ENCODE peak calls at places on chromosomes 12 and 14, in six cellular contexts. H, X, Y, W, I and V are unnamed samples.

GRCh38 chr14:89740241-89740640 is 214.3 kb downstream of the EFCAB11 start:
- DNase-seq in H (no peak), X (no peak), Y (no peak), W (no peak), I (no peak), V (no peak)

GRCh38 chr12:69500631-69501030 is 30.4 kb downstream of the FRS2 start:
- DNase-seq in H (no peak), X (no peak), Y (no peak), W (no peak), I (no peak), V (no peak)

GRCh38 chr12:43982544-43982943 is 146.7 kb downstream of the TMEM117 start:
- DNase-seq in H (no peak), X (no peak), Y (no peak), W (no peak), I (no peak), V (no peak)

GRCh38 chr12:17030338-17030737 is 424.4 kb upstream of the LMO3 start:
- DNase-seq in H (no peak), X (no peak), Y (no peak), W (no peak), I (no peak), V (no peak)

GRCh38 chr12:75781532-75782046 is 250.0 kb downstream of the PHLDA1 start:
- DNase-seq in H (no peak), X (peak; percentile 32), Y (no peak), W (no peak), I (no peak), V (no peak)

GRCh38 chr12:71125949-71126348 is 31.9 kb downstream of the TSPAN8 start:
- DNase-seq in H (no peak), X (no peak), Y (no peak), W (no peak), I (no peak), V (no peak)

GRCh38 chr14:100144996-100145646 is 14.3 kb downstream of the DEGS2 start:
- DNase-seq in H (peak; percentile 82), X (no peak), Y (no peak), W (no peak), I (no peak), V (no peak)

GRCh38 chr12:67457799-67458680 is 188.9 kb downstream of the CAND1 start:
- DNase-seq in H (no peak), X (no peak), Y (no peak), W (no peak), I (no peak), V (no peak)

GRCh38 chr14:79967453-79967852 is 243.9 kb downstream of the DIO2 start:
- DNase-seq in H (no peak), X (no peak), Y (no peak), W (no peak), I (no peak), V (no peak)

GRCh38 chr12:86349196-86349595 is 93.0 kb upstream of the MGAT4C start:
- DNase-seq in H (no peak), X (no peak), Y (peak; percentile 1), W (no peak), I (no peak), V (no peak)

GRCh38 chr12:124509676-124510300 is 57.6 kb downstream of the NCOR2 start:
- DNase-seq in H (peak; percentile 86), X (peak; percentile 61), Y (peak; percentile 79), W (no peak), I (no peak), V (peak; percentile 56)

GRCh38 chr14:26835949-26836570 is 238.2 kb upstream of the NOVA1 start:
- DNase-seq in H (no peak), X (no peak), Y (no peak), W (no peak), I (no peak), V (no peak)

GRCh38 chr14:71050227-71050823 is 143.1 kb downstream of the PCNX1 start:
- DNase-seq in H (no peak), X (peak; percentile 10), Y (peak; percentile 4), W (no peak), I (no peak), V (no peak)

GRCh38 chr12:48771588-48772112 is 17.2 kb downstream of the ADCY6 start:
- DNase-seq in H (no peak), X (no peak), Y (no peak), W (no peak), I (no peak), V (no peak)

GRCh38 chr12:65113621-65114035 is 7.5 kb downstream of the WIF1 start:
- DNase-seq in H (peak; percentile 89), X (no peak), Y (no peak), W (no peak), I (no peak), V (no peak)

GRCh38 chr12:3418609-3419469 is 72.2 kb upstream of the PRMT8 start:
- DNase-seq in H (no peak), X (no peak), Y (no peak), W (no peak), I (no peak), V (no peak)

DNA sequence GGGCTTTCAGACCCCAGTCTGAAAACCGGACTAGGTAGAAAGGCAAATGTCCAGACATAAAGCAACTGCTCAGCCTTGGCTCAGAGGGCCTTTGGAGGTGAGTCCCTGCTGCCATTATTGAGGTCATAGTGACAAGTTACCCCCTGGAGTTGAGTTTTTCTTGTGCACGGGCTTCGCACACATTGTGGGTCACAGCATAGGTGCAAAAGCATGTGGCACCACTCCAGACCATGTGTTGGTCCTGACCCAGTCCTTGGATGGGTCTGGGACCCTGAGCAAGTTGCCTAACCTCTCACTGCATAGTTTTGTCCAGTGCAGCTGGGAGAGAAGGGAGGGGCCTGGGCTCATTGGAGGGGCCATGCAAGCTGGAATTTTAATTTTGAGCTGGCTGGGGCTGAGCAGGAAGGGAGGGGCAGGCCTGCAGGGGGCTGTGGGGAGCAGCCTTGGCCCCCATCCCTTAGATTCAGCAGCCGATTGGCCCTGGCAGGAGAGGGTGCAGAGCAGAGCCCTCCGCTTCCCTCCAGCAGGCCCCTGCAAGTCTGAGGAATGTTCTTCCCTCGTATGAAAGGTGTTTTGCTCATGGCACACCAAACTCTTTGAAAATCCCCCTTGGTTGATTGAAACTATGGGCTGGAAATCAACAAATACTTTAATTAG is 4.2 kb upstream of the KRT5 start:
- DNase-seq in H (no peak), X (no peak), Y (no peak), W (no peak), I (peak; percentile 42), V (no peak)
- TF ChIP-seq GABPA in H (no peak), X (no peak), Y (no peak), W (no peak), I (no peak), V (no peak)

GRCh38 chr12:62933871-62934798 is 815 bp downstream of the PPM1H start:
- DNase-seq in H (no peak), X (peak; percentile 43), Y (peak; percentile 14), W (no peak), I (peak; percentile 79), V (no peak)

GRCh38 chr12:62934799-62935674 is at the start of gene PPM1H:
- DNase-seq in H (peak; percentile 86), X (peak; percentile 91), Y (peak; percentile 83), W (no peak), I (peak; percentile 94), V (peak; percentile 74)

GRCh38 chr12:62930546-62931425 is 4.2 kb downstream of the PPM1H start:
- DNase-seq in H (no peak), X (no peak), Y (no peak), W (no peak), I (no peak), V (no peak)

GRCh38 chr12:62931481-62931880 is 3.5 kb downstream of the PPM1H start:
- DNase-seq in H (no peak), X (no peak), Y (no peak), W (no peak), I (no peak), V (peak; percentile 52)

DNA sequence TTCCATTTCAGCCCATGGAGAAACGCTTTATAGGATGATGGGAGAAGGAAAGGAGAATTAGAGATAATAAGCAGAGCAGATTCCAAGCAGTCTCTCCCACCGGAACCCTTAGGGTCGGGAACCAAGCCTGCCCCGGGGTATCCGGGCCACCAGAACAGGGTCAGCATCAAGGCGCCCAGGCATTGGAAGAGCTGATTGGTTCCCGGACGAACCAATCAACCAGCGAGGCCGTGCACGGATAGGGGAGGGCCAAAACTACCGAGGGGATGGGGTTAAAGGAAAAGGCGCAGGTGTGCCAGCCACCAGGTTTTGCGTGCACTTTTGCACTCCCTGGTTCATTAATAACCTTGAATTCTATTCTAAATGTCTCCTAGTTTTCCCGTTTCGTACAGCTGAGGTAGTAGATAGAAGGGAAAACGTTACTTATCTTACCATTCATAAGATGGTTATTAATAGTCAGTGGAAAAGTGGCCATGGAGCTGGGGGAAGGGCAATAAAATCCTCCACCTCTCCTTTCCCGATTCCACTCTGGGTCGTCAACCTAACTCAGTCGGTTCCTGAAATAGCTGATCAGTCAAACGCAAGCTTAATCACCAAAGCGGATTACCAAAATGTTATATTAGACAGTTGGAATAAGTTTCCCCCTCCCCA is 1.6 kb downstream of the PPM1H start:
- DNase-seq in H (peak; percentile 52), X (peak; percentile 46), Y (peak; percentile 16), W (no peak), I (peak; percentile 77), V (no peak)
- H3K4me3 ChIP-seq in H (peak overlapping the region; percentile 90), X (peak overlapping the region; percentile 72), Y (peak overlapping the region; percentile 66), W (peak overlapping the region; percentile 63), I (peak overlapping the region; percentile 88), V (peak overlapping the region; percentile 78)

DNA sequence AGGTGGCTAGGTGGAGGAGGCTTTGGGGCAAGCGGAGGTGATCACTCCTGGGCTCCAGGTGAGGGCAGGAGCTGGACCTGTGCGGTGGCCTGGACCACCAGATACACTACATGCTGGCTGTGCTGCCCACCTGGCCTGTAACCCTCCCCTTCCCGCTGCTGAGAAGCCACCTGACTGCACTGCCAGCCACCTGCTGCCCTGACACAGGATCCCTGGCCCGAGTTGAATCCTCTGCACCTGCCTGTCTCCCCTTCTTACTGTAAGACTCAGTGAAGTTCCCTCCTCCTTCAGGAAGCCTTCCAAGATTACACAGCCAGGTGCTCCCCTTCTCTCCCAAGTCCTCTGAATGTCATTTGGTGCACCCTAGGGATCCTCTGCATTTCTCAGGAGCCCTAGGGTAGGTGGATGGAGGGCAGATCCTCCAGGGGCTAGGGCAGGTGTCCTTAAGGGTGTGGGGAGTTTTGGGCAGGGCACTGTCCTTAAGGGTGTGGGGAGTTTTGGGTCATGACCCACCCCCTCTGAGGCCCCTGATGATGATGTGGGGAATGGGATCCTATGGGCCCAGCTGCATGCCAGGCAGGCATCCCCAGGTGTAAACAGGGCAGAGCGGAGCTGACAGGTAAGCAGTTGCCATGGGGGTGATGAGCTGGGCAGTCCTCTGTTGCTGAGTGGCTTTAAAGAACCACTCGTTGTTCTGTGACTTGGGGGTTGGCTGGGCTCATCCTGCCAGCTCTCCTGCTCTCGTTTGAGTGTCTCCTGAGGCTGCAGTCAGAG is 6.7 kb upstream of the MTA1 start:
- DNase-seq in H (no peak), X (no peak), Y (no peak), W (no peak), I (no peak), V (no peak)
- H3K27me3 ChIP-seq in H (peaks cover 51% of the 10 kb centered on the region), X (peaks cover 10% of the 10 kb centered on the region), Y (no peaks in the 10 kb centered on the region), W (peaks cover 10% of the 10 kb centered on the region), I (peaks cover 8% of the 10 kb centered on the region), V (peaks cover 12% of the 10 kb centered on the region)

GRCh38 chr12:90163975-90164374 is 455.3 kb upstream of the ATP2B1 start:
- DNase-seq in H (no peak), X (no peak), Y (no peak), W (no peak), I (no peak), V (no peak)
- TF ChIP-seq GABPA in H (no peak), X (no peak), Y (no peak), W (no peak), I (no peak), V (no peak)

GRCh38 chr12:114693532-114693931 is 9.6 kb upstream of the TBX3 start:
- DNase-seq in H (no peak), X (no peak), Y (no peak), W (no peak), I (no peak), V (no peak)
- H3K4me3 ChIP-seq in H (no peak overlapping the region), X (no peak overlapping the region), Y (no peak overlapping the region), W (no peak overlapping the region), I (no peak overlapping the region), V (no peak overlapping the region)

GRCh38 chr12:131051155-131051473 is 97.4 kb downstream of the ADGRD1 start:
- DNase-seq in H (no peak), X (no peak), Y (no peak), W (no peak), I (no peak), V (no peak)
- H3K27me3 ChIP-seq in H (no peaks in the 10 kb centered on the region), X (peaks cover 71% of the 10 kb centered on the region), Y (no peaks in the 10 kb centered on the region), W (no peaks in the 10 kb centered on the region), I (no peaks in the 10 kb centered on the region), V (peaks cover 2% of the 10 kb centered on the region)